ENCODE peak calls at places on chromosomes 3 and 15, in eight cellular contexts. L, K, S, V, B, C, I and U are unnamed samples.

GRCh38 chr15:40450047-40450446 is 9.3 kb downstream of the BAHD1 start:
- DNase-seq in K (no peak), B (no peak), C (no peak), V (no peak), I (no peak), S (no peak), L (no peak), U (no peak)

GRCh38 chr15:83380026-83380425 is 67.1 kb upstream of the SH3GL3 start:
- DNase-seq in K (no peak), I (no peak), C (peak; percentile 15), S (no peak), L (no peak), V (peak; percentile 81), B (no peak), U (peak; percentile 54)

GRCh38 chr3:28844688-28845324 is 436.1 kb upstream of the RBMS3 start:
- DNase-seq in C (no peak), I (no peak), K (no peak), S (no peak), V (no peak), B (no peak), L (no peak), U (no peak)

GRCh38 chr3:113438224-113438623 is 3.1 kb downstream of the CFAP44 start:
- DNase-seq in C (no peak), L (no peak), V (no peak), I (no peak), B (no peak), K (no peak), S (no peak), U (no peak)

GRCh38 chr3:71228156-71228885 is 355.2 kb downstream of the FOXP1 start:
- DNase-seq in L (no peak), B (no peak), I (no peak), K (no peak), C (no peak), V (no peak), S (no peak), U (no peak)

GRCh38 chr3:140529096-140529495 is 148.8 kb upstream of the TRIM42 start:
- DNase-seq in B (no peak), L (no peak), S (no peak), I (no peak), C (peak; percentile 6), K (no peak), V (peak; percentile 89), U (peak; percentile 90)

GRCh38 chr3:66904336-66904735 is 93.8 kb upstream of the KBTBD8 start:
- DNase-seq in S (no peak), I (no peak), V (no peak), K (no peak), C (peak; percentile 15), L (no peak), B (no peak), U (no peak)

GRCh38 chr3:59684766-59685165 is 634.9 kb upstream of the CFAP20DC start:
- DNase-seq in K (no peak), S (no peak), C (no peak), I (no peak), V (no peak), L (no peak), B (no peak), U (no peak)

GRCh38 chr15:98774756-98775497 is 126.6 kb downstream of the IGF1R start:
- DNase-seq in B (no peak), K (no peak), S (no peak), I (no peak), L (no peak), V (no peak), C (no peak), U (peak; percentile 38)

GRCh38 chr15:57100136-57100539 is 181.7 kb downstream of the TCF12 start:
- DNase-seq in I (no peak), L (peak; percentile 37), B (no peak), S (peak; percentile 47), V (no peak), C (no peak), K (no peak), U (no peak)

GRCh38 chr3:113867506-113867905 is 28.9 kb downstream of the GRAMD1C start:
- DNase-seq in K (no peak), S (no peak), C (peak; percentile 67), B (no peak), L (no peak), I (no peak), V (peak; percentile 94), U (peak; percentile 38)

GRCh38 chr3:80733522-80734176 is 965.9 kb upstream of the ROBO1 start:
- DNase-seq in L (no peak), B (no peak), I (no peak), K (no peak), V (peak; percentile 57), S (no peak), C (peak; percentile 58), U (peak; percentile 44)

GRCh38 chr15:41958002-41958420 is 14.3 kb downstream of the EHD4 start:
- DNase-seq in L (no peak), K (no peak), B (no peak), C (no peak), V (no peak), I (no peak), S (no peak), U (no peak)

GRCh38 chr15:41954036-41954435 is 18.3 kb downstream of the EHD4 start:
- DNase-seq in I (no peak), B (no peak), C (no peak), K (no peak), L (no peak), S (no peak), V (no peak), U (no peak)

GRCh38 chr15:41957021-41957897 is 15.1 kb downstream of the EHD4 start:
- DNase-seq in S (no peak), K (no peak), C (no peak), V (no peak), B (no peak), I (no peak), L (no peak), U (no peak)

GRCh38 chr15:41955100-41955499 is 17.3 kb downstream of the EHD4 start:
- DNase-seq in L (no peak), B (no peak), I (no peak), K (no peak), V (no peak), S (no peak), C (no peak), U (no peak)

GRCh38 chr15:41955807-41956525 is 16.4 kb downstream of the EHD4 start:
- DNase-seq in K (no peak), S (no peak), I (peak; percentile 54), V (no peak), L (no peak), B (no peak), C (peak; percentile 41), U (no peak)
- TF ChIP-seq CTCF in K (no peak), S (no peak), I (no peak), V (no peak), L (no peak), B (no peak), C (no peak), U (no peak)

DNA sequence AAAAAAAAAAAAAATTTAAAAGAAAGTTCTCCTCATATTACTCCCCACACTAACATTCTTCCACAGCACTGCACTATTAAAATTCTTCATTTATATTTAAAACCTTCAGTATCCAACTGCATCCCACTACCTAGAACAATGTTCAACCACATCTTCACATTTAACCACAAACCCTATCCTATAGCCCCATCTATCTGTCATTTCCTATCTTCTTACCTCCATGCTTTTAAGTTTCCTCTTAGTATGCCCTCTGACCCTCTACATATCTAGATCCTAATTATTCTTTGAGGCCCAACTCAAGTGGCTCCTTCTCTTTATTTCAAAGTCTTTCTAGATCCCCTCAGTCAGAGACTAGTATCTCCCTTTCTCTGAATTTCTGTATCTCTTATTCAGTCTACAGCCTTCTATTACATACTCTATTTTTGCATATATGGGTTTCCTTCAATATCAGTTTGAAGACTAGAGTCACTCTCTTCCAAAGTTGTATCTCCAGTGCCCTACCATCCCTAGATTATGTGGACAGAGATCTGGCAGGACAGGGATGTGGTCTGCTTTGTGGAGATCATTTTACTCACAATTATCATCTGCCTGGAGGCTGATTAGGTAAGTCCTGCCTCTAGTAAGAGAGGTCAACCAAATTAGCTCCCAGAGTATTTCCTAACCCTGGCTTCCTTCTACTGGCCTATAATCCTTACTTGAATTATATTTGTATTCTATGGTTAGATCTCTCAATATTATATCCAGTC is 1.4 kb downstream of the CIAO2A start:
- DNase-seq in V (peak; percentile 28), C (no peak), I (no peak), S (peak; percentile 49), K (no peak), L (peak; percentile 55), B (no peak), U (peak; percentile 22)
- TF ChIP-seq CTCF in V (peak; percentile 51), C (no peak), I (no peak), S (peak; percentile 51), K (peak; percentile 47), L (peak; percentile 76), B (no peak), U (no peak)

DNA sequence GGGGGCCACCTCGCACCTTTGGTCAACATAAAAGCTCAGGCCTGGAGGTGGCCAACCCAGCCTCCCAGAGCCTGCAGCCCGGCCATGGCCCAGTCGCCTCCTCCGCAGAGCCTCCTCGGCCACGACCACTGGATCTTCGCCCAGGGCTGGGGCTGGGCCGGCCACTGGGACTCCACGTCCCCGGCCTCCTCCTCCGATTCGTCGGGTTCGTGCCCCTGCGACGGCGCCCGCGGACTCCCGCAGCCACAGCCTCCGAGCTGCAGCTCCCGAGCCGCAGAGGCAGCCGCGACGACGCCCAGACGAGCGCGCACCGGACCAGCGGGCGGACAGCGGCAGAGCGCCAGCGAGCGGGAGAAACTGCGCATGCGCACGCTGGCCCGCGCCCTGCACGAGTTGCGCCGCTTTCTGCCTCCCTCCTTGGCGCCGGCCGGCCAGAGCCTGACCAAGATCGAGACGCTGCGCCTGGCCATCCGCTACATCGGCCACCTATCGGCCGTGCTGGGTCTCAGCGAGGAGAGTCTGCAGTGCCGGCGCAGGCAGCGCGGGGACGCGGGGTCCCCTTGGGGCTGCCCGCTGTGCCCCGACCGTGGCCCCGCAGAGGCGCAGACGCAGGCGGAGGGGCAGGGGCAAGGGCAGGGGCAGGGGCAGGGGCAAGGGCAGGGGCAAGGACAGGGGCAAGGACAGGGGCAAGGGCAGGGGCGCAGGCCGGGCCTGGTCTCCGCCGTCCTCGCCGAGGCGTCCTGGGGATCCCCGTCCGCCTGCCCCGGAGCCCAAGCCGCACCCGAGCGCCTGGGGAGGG is at the start of gene MESP2:
- DNase-seq in K (peak; percentile 66), S (peak; percentile 68), B (peak; percentile 89), I (peak; percentile 91), C (peak; percentile 87), L (no peak), V (peak; percentile 51), U (peak; percentile 62)
- TF ChIP-seq CTCF in K (no peak), S (peak; percentile 24), B (peak; percentile 61), I (no peak), C (peak; percentile 32), L (no peak), V (peak; percentile 16), U (no peak)

DNA sequence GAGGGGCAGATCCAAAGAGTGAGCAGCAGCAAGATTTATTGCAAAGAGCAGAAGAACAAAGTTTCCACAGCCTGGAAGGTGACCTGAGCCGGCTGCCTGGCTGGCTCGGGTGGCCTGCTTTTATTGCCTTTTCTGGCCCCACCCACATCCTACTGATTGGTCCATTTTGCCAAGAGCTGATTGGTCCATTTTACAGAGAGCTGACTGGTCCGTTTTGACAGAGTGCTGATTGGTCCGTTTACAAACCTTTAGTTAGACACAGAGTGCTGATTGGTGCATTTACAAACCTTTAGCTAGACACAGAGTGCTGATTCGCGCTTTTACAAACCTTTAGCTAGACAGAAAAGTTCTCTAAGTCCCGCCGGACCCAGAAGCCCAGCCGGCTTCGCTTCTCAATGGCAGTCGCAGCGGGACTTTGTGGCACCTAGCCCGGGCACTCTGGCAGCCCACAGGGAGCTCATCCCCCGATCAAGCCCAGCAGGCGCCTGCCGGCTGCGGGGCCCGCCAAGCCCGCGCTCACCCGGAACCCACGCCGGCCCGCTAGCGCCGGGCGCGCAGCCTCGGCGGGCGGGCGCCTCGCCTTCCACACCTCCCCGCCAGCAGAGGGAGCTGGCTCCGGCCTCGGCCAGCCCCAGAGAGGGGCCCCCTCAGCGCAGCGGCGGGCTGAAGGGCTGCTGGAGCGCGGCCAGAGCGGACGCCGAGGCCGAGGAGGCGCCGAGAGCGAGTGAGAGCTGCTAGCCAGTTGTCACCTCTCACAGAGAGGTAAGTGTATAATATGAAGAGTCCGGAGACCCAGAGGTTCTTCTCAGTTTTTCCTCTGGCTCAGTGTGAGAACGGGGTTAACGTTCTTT is 339.2 kb downstream of the CHL1 start:
- DNase-seq in L (no peak), K (no peak), C (peak; percentile 43), B (peak; percentile 56), I (no peak), S (peak; percentile 35), V (no peak), U (no peak)
- TF ChIP-seq CTCF in L (no peak), K (no peak), C (no peak), B (peak; percentile 38), I (no peak), S (no peak), V (no peak), U (no peak)